ENCODE peak calls at places on chromosomes 16 and 17, in nine cellular contexts. L, H, E, M, D, B, J, O and T are unnamed samples.

GRCh38 chr17:77372444-77373297 is 231.9 kb downstream of the SEC14L1 start:
- DNase-seq in L (peak), H (no peak), E (peak), M (peak), D (peak), B (peak), J (peak), O (peak), T (peak)

GRCh38 chr16:85524630-85525463 is 88.3 kb upstream of the GSE1 start:
- DNase-seq in L (peak), H (peak), E (no peak), M (peak), D (peak), B (no peak), J (peak), O (no peak), T (peak)

GRCh38 chr16:89693289-89693731 is 6.8 kb downstream of the CDK10 start:
- DNase-seq in L (no peak), H (no peak), E (no peak), M (peak), D (no peak), B (no peak), J (no peak), O (no peak), T (no peak)

GRCh38 chr17:9138161-9138717 is 116.9 kb downstream of the NTN1 start:
- DNase-seq in L (no peak), H (no peak), E (no peak), M (no peak), D (no peak), B (no peak), J (no peak), O (no peak), T (no peak)

GRCh38 chr16:23504076-23504452 is 6.2 kb downstream of the GGA2 start:
- DNase-seq in L (no peak), H (no peak), E (no peak), M (no peak), D (peak), B (no peak), J (peak), O (no peak), T (peak)

GRCh38 chr16:2028620-2029220 is 2.0 kb downstream of the NHERF2 start:
- DNase-seq in L (no peak), H (no peak), E (no peak), M (no peak), D (no peak), B (no peak), J (no peak), O (no peak), T (no peak)

GRCh38 chr16:81723098-81723723 is 55.9 kb upstream of the PLCG2 start:
- DNase-seq in L (peak), H (peak), E (no peak), M (no peak), D (no peak), B (no peak), J (no peak), O (no peak), T (no peak)

GRCh38 chr16:3021449-3022207 is 1.5 kb downstream of the TNFRSF12A start:
- DNase-seq in L (peak), H (peak), E (peak), M (peak), D (peak), B (no peak), J (peak), O (peak), T (peak)

GRCh38 chr17:45992175-45992574 is 6.9 kb upstream of the STH start:
- DNase-seq in L (no peak), H (no peak), E (no peak), M (no peak), D (no peak), B (peak), J (no peak), O (no peak), T (no peak)

GRCh38 chr16:24977673-24978065 is 37.5 kb downstream of the ARHGAP17 start:
- DNase-seq in L (no peak), H (peak), E (no peak), M (no peak), D (no peak), B (no peak), J (no peak), O (no peak), T (no peak)

GRCh38 chr17:50613007-50613406 is 21.7 kb upstream of the ABCC3 start:
- DNase-seq in L (no peak), H (no peak), E (no peak), M (no peak), D (no peak), B (no peak), J (no peak), O (no peak), T (no peak)